ENCODE peak calls at places on chromosomes 11 and 22, in nine cellular contexts. Y is A549, A is H1, Z is WTC11, O is GM12878, S is K562, C is HepG2, T is HCT116, N is NB4. V is an unnamed sample.

GRCh38 chr22:24115247-24116207 is 65.8 kb upstream of the SUSD2 start:
- DNase-seq in S (no peak), A (no peak), Z (no peak), N (no peak), O (no peak), C (no peak), Y (no peak), T (no peak), V (no peak)

GRCh38 chr11:119832132-119832531 is 103.1 kb upstream of the NECTIN1 start:
- DNase-seq in S (no peak), T (no peak), N (no peak), A (no peak), Z (no peak), Y (no peak), O (no peak), C (no peak), V (no peak)

GRCh38 chr11:73372371-73372993 is 3.7 kb upstream of the RELT start:
- DNase-seq in C (peak), A (no peak), S (no peak), Y (peak), T (peak), N (peak), Z (peak), O (no peak), V (peak)

GRCh38 chr11:777288-778255 is at the start of gene GATD1:
- DNase-seq in C (peak), O (peak), Y (peak), A (no peak), T (peak), Z (peak), N (peak), S (peak), V (peak)

GRCh38 chr22:19868773-19869471 is 14.2 kb upstream of the GNB1L start:
- DNase-seq in N (no peak), T (no peak), C (no peak), S (no peak), Z (peak), A (no peak), O (no peak), Y (no peak), V (no peak)

GRCh38 chr22:50445071-50445879 is 29.6 kb downstream of the SBF1 start:
- DNase-seq in S (no peak), T (no peak), A (no peak), C (no peak), Y (no peak), Z (no peak), N (no peak), O (no peak), V (no peak)

GRCh38 chr11:101618691-101619090 is 34.9 kb upstream of the TRPC6 start:
- DNase-seq in O (no peak), T (no peak), S (no peak), A (no peak), Z (no peak), N (no peak), C (no peak), Y (no peak), V (no peak)

GRCh38 chr11:120209750-120210650 is 832 bp upstream of the OAF start:
- DNase-seq in C (no peak), Y (no peak), A (no peak), S (no peak), N (no peak), O (no peak), Z (no peak), T (no peak), V (no peak)

GRCh38 chr22:38422615-38423511 is 32.1 kb downstream of the KCNJ4 start:
- DNase-seq in Z (no peak), C (no peak), N (no peak), Y (no peak), A (no peak), O (no peak), S (no peak), T (no peak), V (no peak)

GRCh38 chr11:131041331-131042040 is 125.2 kb upstream of the SNX19 start:
- DNase-seq in T (no peak), A (no peak), N (no peak), C (no peak), Z (no peak), S (no peak), Y (no peak), O (no peak), V (no peak)

GRCh38 chr11:62132188-62132587 is 8.4 kb downstream of the INCENP start:
- DNase-seq in Z (no peak), A (no peak), Y (no peak), S (no peak), O (no peak), T (no peak), C (no peak), N (no peak), V (no peak)

GRCh38 chr11:76795936-76796441 is 12.8 kb downstream of the TSKU start:
- DNase-seq in S (no peak), C (no peak), N (no peak), T (no peak), Z (no peak), Y (no peak), O (no peak), A (no peak), V (no peak)

GRCh38 chr11:70699294-70700221 is 301.2 kb downstream of the CTTN start:
- DNase-seq in Y (no peak), O (no peak), T (no peak), A (no peak), S (peak), C (peak), Z (peak), N (no peak), V (no peak)

GRCh38 chr11:112161012-112161411 is 2.9 kb downstream of the IL18 start:
- DNase-seq in Y (no peak), S (no peak), Z (no peak), A (no peak), O (no peak), C (no peak), N (no peak), T (no peak), V (no peak)

GRCh38 chr11:73218106-73218829 is at the start of gene P2RY2:
- DNase-seq in N (peak), A (peak), Y (peak), T (peak), C (peak), O (no peak), Z (peak), S (no peak), V (peak)

GRCh38 chr11:25066706-25067105 is 569.9 kb downstream of the LUZP2 start:
- DNase-seq in S (no peak), O (no peak), C (no peak), T (no peak), Y (no peak), A (no peak), Z (no peak), N (no peak), V (no peak)

GRCh38 chr11:40130427-40130826 is 1329.0 kb downstream of the LRRC4C start:
- DNase-seq in T (no peak), N (peak), Z (peak), S (no peak), C (no peak), Y (no peak), A (no peak), O (no peak), V (no peak)

GRCh38 chr11:17063171-17064002 is 14.1 kb downstream of the RPS13 start:
- DNase-seq in T (peak), C (peak), O (peak), S (peak), A (peak), N (peak), Z (peak), Y (peak), V (peak)

GRCh38 chr11:95715777-95716241 is 73.8 kb downstream of the FAM76B start:
- DNase-seq in T (no peak), C (peak), Z (no peak), N (peak), A (no peak), S (no peak), Y (no peak), O (peak), V (peak)

GRCh38 chr11:84173078-84173477 is 886.9 kb upstream of the CCDC90B start:
- DNase-seq in N (no peak), A (no peak), T (no peak), C (no peak), Y (no peak), O (no peak), S (no peak), Z (no peak), V (no peak)

GRCh38 chr11:118918686-118919280 is 6.9 kb downstream of the BCL9L start:
- DNase-seq in C (no peak), Y (no peak), A (no peak), T (no peak), O (no peak), Z (no peak), S (no peak), N (no peak), V (no peak)

GRCh38 chr22:21714784-21715183 is 20.8 kb downstream of the YPEL1 start:
- DNase-seq in A (no peak), C (no peak), Z (no peak), T (no peak), Y (no peak), O (no peak), S (no peak), N (no peak), V (no peak)

GRCh38 chr11:13745165-13745564 is 76.7 kb downstream of the FAR1 start:
- DNase-seq in T (no peak), A (no peak), O (no peak), S (no peak), C (no peak), N (peak), Z (no peak), Y (no peak), V (peak)

GRCh38 chr11:26947379-26947844 is 46.5 kb upstream of the FIBIN start:
- DNase-seq in T (no peak), O (no peak), Y (no peak), C (no peak), Z (no peak), S (no peak), N (no peak), A (no peak), V (no peak)

GRCh38 chr11:16632295-16633200 is 105.9 kb upstream of the C11orf58 start:
- DNase-seq in Z (no peak), C (peak), A (no peak), N (peak), S (no peak), O (no peak), Y (no peak), T (peak), V (peak)

GRCh38 chr11:60172011-60172410 is 10.9 kb downstream of the MS4A6A start:
- DNase-seq in O (no peak), T (no peak), N (no peak), S (no peak), Z (no peak), Y (no peak), C (no peak), A (no peak), V (peak)

GRCh38 chr11:72240461-72241289 is 3.3 kb downstream of the PHOX2A start:
- DNase-seq in O (no peak), Y (no peak), S (no peak), Z (peak), A (no peak), T (no peak), N (no peak), C (no peak), V (no peak)

GRCh38 chr22:28034760-28035401 is 115.8 kb upstream of the PITPNB start:
- DNase-seq in Y (no peak), N (no peak), C (no peak), T (no peak), S (peak), Z (no peak), O (no peak), A (no peak), V (peak)

GRCh38 chr11:122033193-122033592 is 82.8 kb downstream of the BLID start:
- DNase-seq in T (no peak), N (no peak), C (no peak), O (no peak), S (no peak), Z (no peak), Y (no peak), A (no peak), V (no peak)

GRCh38 chr11:20015101-20015500 is 145.2 kb downstream of the DBX1 start:
- DNase-seq in Z (no peak), C (no peak), O (no peak), Y (no peak), A (no peak), N (no peak), T (no peak), S (no peak), V (no peak)

GRCh38 chr11:76838422-76839068 is 22.2 kb upstream of the ACER3 start:
- DNase-seq in C (peak), T (no peak), A (peak), Z (peak), N (peak), Y (peak), O (no peak), S (peak), V (peak)

GRCh38 chr11:121291896-121292502 is 572 bp upstream of the SC5D start:
- DNase-seq in N (peak), Z (no peak), A (no peak), S (no peak), O (peak), Y (no peak), T (no peak), C (no peak), V (no peak)

GRCh38 chr11:71928739-71929443 is at the start of gene RNF121:
- DNase-seq in T (peak), O (peak), S (peak), C (peak), Z (peak), N (peak), A (peak), Y (peak), V (peak)

GRCh38 chr22:27241430-27242110 is 560.0 kb downstream of the MN1 start:
- DNase-seq in O (no peak), S (no peak), N (no peak), Y (no peak), A (no peak), Z (no peak), C (no peak), T (no peak), V (peak)

GRCh38 chr22:38172489-38173155 is 9.0 kb downstream of the PLA2G6 start:
- DNase-seq in O (no peak), N (no peak), T (no peak), C (peak), A (no peak), Y (no peak), S (no peak), Z (no peak), V (peak)

GRCh38 chr11:12088047-12088481 is 22.3 kb upstream of the MICAL2 start:
- DNase-seq in N (peak), A (no peak), S (peak), O (no peak), Z (no peak), Y (no peak), T (no peak), C (no peak), V (peak)

GRCh38 chr11:96054870-96055705 is 131.2 kb upstream of the MTMR2 start:
- DNase-seq in O (no peak), T (peak), C (peak), N (peak), Y (peak), S (peak), Z (no peak), A (no peak), V (peak)

GRCh38 chr22:44159230-44159629 is 21.5 kb upstream of the PARVG start:
- DNase-seq in N (no peak), S (no peak), A (no peak), C (no peak), Z (no peak), T (no peak), Y (no peak), O (no peak), V (no peak)
- TF ChIP-seq MAX in N (no peak), S (no peak), A (no peak), C (no peak), Z (no peak), T (no peak), Y (no peak), O (no peak), V (no peak)

GRCh38 chr11:36065436-36065835 is 121.6 kb downstream of the LDLRAD3 start:
- DNase-seq in T (no peak), Y (no peak), C (no peak), S (no peak), Z (no peak), N (no peak), O (no peak), A (no peak), V (no peak)
- TF ChIP-seq MAX in T (no peak), Y (no peak), C (no peak), S (no peak), Z (no peak), N (no peak), O (no peak), A (no peak), V (no peak)

DNA sequence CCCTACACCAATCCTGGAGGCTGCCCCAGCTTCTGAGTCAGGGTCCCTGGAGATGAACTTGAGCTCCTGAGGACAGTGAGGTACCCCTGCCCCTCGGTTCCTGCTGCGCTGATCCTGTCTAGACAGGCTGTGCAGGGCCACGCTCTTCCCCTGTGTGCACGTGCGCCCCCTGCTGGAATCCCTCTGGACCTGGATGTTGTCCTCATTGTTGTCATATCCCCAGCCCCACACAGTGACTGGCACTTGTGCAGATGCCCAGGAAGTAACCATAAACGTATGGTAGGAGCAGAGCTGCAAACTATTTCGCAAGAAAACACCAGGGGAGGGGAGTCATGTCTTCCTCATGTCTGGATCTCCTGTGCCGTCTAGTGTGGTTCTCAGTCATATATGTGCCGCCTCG is 114.7 kb downstream of the CRYBB2 start:
- DNase-seq in A (no peak), C (peak), T (peak), N (peak), Z (peak), S (peak), Y (no peak), O (peak), V (peak)
- TF ChIP-seq MAX in A (peak), C (no peak), T (no peak), N (peak), Z (no peak), S (no peak), Y (no peak), O (no peak), V (peak)

GRCh38 chr11:65223031-65223430 is 38.7 kb upstream of the POLA2 start:
- DNase-seq in S (no peak), O (no peak), T (no peak), A (no peak), C (no peak), Y (no peak), Z (no peak), N (no peak), V (no peak)
- TF ChIP-seq MAX in S (no peak), O (no peak), T (no peak), A (no peak), C (no peak), Y (no peak), Z (no peak), N (no peak), V (no peak)

GRCh38 chr11:108983621-108984020 is 318.8 kb downstream of the DDX10 start:
- DNase-seq in S (no peak), T (no peak), Z (no peak), A (no peak), C (no peak), Y (no peak), N (no peak), O (no peak), V (no peak)

GRCh38 chr11:108985611-108986279 is 320.9 kb downstream of the DDX10 start:
- DNase-seq in C (no peak), Y (no peak), A (no peak), T (no peak), Z (no peak), S (no peak), O (no peak), N (no peak), V (peak)

GRCh38 chr11:108984021-108984420 is 319.2 kb downstream of the DDX10 start:
- DNase-seq in Y (no peak), S (no peak), T (no peak), C (no peak), A (no peak), Z (no peak), N (no peak), O (no peak), V (no peak)

GRCh38 chr11:108984548-108984947 is 319.7 kb downstream of the DDX10 start:
- DNase-seq in Y (no peak), A (no peak), S (no peak), N (no peak), C (no peak), O (no peak), T (no peak), Z (no peak), V (no peak)
- TF ChIP-seq MAX in Y (no peak), A (no peak), S (no peak), N (no peak), C (no peak), O (no peak), T (no peak), Z (no peak), V (no peak)